ENCODE peak calls at places on chromosomes 16 and 17, in seven cellular contexts. T, C, S, V, O, R and W are unnamed samples.

GRCh38 chr16:89358030-89359005 is 132.0 kb downstream of the ANKRD11 start:
- DNase-seq in R (no peak), S (no peak), T (no peak), O (peak; percentile 55), C (no peak), V (no peak), W (no peak)

GRCh38 chr17:77429985-77430752 is 289.4 kb downstream of the SEC14L1 start:
- DNase-seq in O (peak; percentile 96), C (peak; percentile 91), V (peak; percentile 91), T (no peak), R (peak; percentile 87), S (peak; percentile 98), W (peak; percentile 100)

GRCh38 chr16:67943256-67943618 is 683 bp downstream of the LCAT start:
- DNase-seq in S (no peak), O (no peak), V (no peak), C (no peak), T (no peak), R (no peak), W (no peak)

GRCh38 chr17:39939588-39940419 is 12.3 kb downstream of the LRRC3C start:
- DNase-seq in O (no peak), C (no peak), V (no peak), T (no peak), S (peak; percentile 46), R (no peak), W (no peak)

GRCh38 chr16:31453255-31454204 is 5.8 kb upstream of the ARMC5 start:
- DNase-seq in S (peak; percentile 52), O (peak; percentile 68), C (no peak), V (no peak), R (peak; percentile 52), T (peak; percentile 56), W (peak; percentile 68)

GRCh38 chr17:43341705-43342600 is 56.8 kb upstream of the ARL4D start:
- DNase-seq in S (no peak), R (no peak), V (no peak), C (no peak), O (no peak), T (no peak), W (no peak)

GRCh38 chr16:84294196-84295142 is at the start of gene WFDC1:
- DNase-seq in R (no peak), V (peak; percentile 65), T (no peak), O (peak; percentile 85), S (peak; percentile 25), C (no peak), W (peak; percentile 64)

GRCh38 chr16:28977703-28978641 is 3.4 kb downstream of the SPNS1 start:
- DNase-seq in T (no peak), R (no peak), V (peak; percentile 39), C (no peak), O (no peak), S (no peak), W (peak; percentile 78)

GRCh38 chr17:13671341-13671740 is 69.6 kb upstream of the HS3ST3A1 start:
- DNase-seq in R (no peak), S (no peak), C (no peak), V (no peak), T (no peak), O (no peak), W (peak; percentile 70)

GRCh38 chr17:79400989-79401703 is 209.7 kb downstream of the RBFOX3 start:
- DNase-seq in C (no peak), O (peak; percentile 84), T (no peak), V (peak; percentile 92), S (peak; percentile 74), R (peak; percentile 73), W (peak; percentile 95)

GRCh38 chr16:80175011-80175410 is 365.8 kb upstream of the DYNLRB2 start:
- DNase-seq in T (no peak), C (no peak), R (no peak), S (no peak), O (no peak), V (no peak), W (no peak)

GRCh38 chr16:75312875-75313274 is 61.5 kb upstream of the BCAR1 start:
- DNase-seq in R (no peak), C (no peak), O (no peak), V (no peak), T (no peak), S (no peak), W (no peak)

GRCh38 chr16:75309156-75309555 is 57.7 kb upstream of the BCAR1 start:
- DNase-seq in O (no peak), C (no peak), V (no peak), R (no peak), T (no peak), S (no peak), W (peak; percentile 61)

GRCh38 chr16:75310541-75310940 is 59.1 kb upstream of the BCAR1 start:
- DNase-seq in O (no peak), V (no peak), R (no peak), S (no peak), C (no peak), T (no peak), W (no peak)

GRCh38 chr16:75309899-75310430 is 58.5 kb upstream of the BCAR1 start:
- DNase-seq in T (no peak), C (no peak), S (no peak), R (no peak), O (no peak), V (no peak), W (no peak)

DNA sequence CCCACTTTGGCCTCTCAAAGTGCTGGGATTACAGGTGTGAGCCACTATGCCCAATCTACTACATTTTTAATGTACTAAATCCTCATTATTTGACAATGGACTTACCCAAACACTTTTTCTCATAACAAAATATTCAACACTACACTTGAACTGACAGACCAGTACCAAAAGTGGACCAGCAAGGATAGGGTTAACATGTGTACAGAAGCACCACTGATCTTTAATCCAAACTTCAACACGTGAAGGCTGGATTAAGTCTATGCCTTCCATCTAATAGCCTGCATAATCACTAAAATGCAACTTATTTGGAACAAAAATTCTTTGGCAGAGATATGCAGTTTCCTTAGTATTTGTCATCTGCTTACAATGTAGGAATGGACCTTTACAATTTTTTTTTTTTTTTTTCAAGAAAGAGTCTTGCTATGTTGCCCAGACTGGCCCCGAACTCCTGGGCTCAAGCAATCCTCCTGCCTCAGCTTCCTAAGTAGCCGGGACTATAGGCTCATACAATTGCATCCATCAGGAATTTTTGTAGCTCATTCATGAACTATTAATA is 60.0 kb upstream of the BCAR1 start:
- DNase-seq in S (no peak), T (no peak), O (no peak), C (no peak), R (no peak), V (no peak), W (no peak)
- H3K27ac ChIP-seq in S (peak overlapping the region; percentile 15), T (no peak overlapping the region), O (no peak overlapping the region), C (peak overlapping the region; percentile 73), R (no peak overlapping the region), V (no peak overlapping the region), W (no peak overlapping the region)

DNA sequence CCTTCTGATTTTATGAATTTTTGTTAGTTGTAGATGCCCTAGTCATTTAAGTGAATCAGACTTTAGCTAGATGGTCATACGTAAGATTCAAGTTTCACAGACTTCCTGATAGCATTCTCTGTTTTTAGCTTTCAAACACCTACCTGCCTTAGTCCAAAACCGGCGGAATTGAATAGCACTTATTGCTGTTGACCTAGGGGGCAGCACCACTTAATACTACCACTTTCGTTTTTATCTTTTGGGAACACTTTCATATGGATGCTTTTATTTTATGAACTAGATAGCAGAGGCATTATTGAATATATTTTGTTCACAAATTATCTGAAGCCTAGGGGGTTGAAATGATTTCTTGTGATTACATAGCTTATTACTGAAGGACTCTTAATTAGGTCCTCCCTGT is 31.5 kb downstream of the TADA2A start:
- DNase-seq in S (no peak), C (no peak), R (no peak), T (no peak), V (no peak), O (no peak), W (no peak)
- TF ChIP-seq CTCF in S (no peak), C (no peak), R (no peak), T (peak; percentile 41), V (no peak), O (no peak), W (peak; percentile 72)

GRCh38 chr17:45784293-45784582 is at the start of gene CRHR1:
- DNase-seq in R (no peak), T (no peak), S (no peak), O (no peak), V (no peak), C (no peak), W (peak; percentile 86)

GRCh38 chr17:45784583-45785372 is 658 bp downstream of the CRHR1 start:
- DNase-seq in V (peak; percentile 80), R (no peak), T (no peak), S (peak; percentile 40), C (no peak), O (no peak), W (peak; percentile 86)

GRCh38 chr17:45785373-45786193 is 1.5 kb downstream of the CRHR1 start:
- DNase-seq in O (no peak), T (no peak), S (no peak), R (no peak), V (no peak), C (no peak), W (peak; percentile 81)

GRCh38 chr17:45782889-45783592 is 1.1 kb upstream of the CRHR1 start:
- DNase-seq in V (peak; percentile 72), T (no peak), S (peak; percentile 42), R (no peak), O (no peak), C (no peak), W (peak; percentile 94)

DNA sequence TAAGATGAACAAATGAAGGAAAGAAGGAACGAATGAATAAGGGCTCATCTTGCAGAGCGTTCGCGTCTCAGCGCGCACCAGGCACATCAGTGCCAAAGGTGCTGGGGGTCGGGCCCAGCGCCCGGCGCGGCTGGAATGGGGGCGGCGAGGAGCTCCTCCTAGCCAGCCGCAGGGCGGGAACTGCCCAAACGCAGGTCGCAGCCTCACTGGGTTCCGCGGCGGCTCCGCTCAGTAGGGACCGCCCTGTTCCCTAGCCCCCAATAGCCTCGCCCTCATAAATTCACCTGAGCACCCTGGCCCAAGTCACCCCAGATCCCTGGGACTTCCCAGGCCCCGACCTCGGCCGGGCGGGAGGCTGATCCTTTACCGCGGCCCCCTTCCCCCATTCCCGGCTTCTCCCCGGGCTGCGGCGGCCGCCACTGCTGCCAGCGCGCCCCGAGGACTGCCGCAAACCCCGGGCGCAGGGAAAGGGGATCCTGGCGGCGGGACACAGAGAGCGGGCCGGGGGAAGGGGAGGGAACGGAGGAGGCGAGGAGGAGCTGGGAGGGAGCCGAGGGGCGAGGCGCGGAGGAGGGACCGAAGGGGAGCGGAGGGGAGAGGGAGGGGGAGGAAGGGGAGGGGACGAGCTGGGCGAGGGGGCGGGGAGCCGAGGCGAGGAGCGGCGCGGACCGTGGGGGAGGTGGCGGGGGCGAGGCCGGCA is 377 bp upstream of the CRHR1 start:
- DNase-seq in V (peak; percentile 76), C (no peak), O (no peak), S (peak; percentile 76), R (no peak), T (no peak), W (peak; percentile 92)
- H3K27ac ChIP-seq in V (no peak overlapping the region), C (no peak overlapping the region), O (no peak overlapping the region), S (peak overlapping the region; percentile 57), R (no peak overlapping the region), T (no peak overlapping the region), W (no peak overlapping the region)

DNA sequence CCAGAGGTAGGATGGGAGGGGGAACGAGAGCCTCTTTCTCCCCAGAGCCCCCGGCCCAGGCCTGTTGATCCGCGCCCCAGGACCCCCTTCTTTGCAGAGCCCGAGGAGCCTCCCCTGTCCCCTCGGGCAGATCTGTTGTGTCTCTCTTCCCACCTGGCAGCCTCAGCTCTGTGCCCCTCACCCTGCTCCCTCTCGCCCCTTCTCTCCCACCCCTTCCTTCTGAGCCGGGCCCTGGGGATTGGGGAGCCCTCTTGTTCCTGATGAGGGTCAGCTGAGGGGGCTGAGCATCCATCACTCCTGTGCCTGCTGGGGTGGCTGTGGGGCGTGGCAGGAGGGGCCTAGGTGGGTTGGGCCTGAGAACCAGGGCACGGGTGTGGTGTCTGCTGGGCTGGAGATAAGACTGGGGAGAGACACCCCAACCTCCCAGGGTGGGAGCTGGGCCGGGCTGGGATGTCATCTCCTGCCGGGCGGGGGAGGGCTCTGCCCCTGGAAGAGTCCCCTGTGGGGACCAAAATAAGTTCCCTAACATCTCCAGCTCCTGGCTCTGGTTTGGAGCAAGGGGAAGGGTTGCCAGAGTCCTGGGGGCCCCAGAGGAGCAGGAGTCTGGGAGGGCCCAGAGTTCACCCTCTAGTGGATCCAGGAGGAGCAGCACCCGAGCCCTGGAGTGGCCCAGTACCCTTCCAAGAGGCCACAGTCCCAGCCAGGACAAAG is 65.4 kb downstream of the MRC2 start:
- DNase-seq in T (no peak), O (no peak), V (peak; percentile 65), C (no peak), R (no peak), S (no peak), W (peak; percentile 93)
- TF ChIP-seq CTCF in T (peak; percentile 56), O (no peak), V (peak; percentile 24), C (peak; percentile 32), R (no peak), S (peak; percentile 34), W (peak; percentile 76)